ENCODE peak calls at places on chromosomes 6 and 20, in six cellular contexts. One of them, this sample, is unnamed.

GRCh38 chr6:7881765-7882500 is 28.7 kb downstream of the TXNDC5 start:
- DNase-seq in fibroblast of lung: no peak
- DNase-seq in mucosa of descending colon: no peak
- DNase-seq in CD4-positive, alpha-beta T cell: no peak
- DNase-seq in endothelial cell: no peak
- DNase-seq in RWPE1: peak; percentile 18
- DNase-seq in this sample: no peak

GRCh38 chr20:60200305-60200918 is 242.2 kb downstream of the CDH26 start:
- DNase-seq in RWPE1: no peak
- DNase-seq in endothelial cell: no peak
- DNase-seq in CD4-positive, alpha-beta T cell: no peak
- DNase-seq in fibroblast of lung: no peak
- DNase-seq in mucosa of descending colon: no peak
- DNase-seq in this sample: no peak

GRCh38 chr20:19004975-19005374 is 191.4 kb downstream of the SCP2D1 start:
- DNase-seq in RWPE1: no peak
- DNase-seq in mucosa of descending colon: no peak
- DNase-seq in CD4-positive, alpha-beta T cell: no peak
- DNase-seq in fibroblast of lung: no peak
- DNase-seq in endothelial cell: no peak
- DNase-seq in this sample: no peak

GRCh38 chr6:11039040-11039439 is 5.1 kb downstream of the ELOVL2 start:
- DNase-seq in fibroblast of lung: no peak
- DNase-seq in CD4-positive, alpha-beta T cell: no peak
- DNase-seq in RWPE1: no peak
- DNase-seq in endothelial cell: no peak
- DNase-seq in mucosa of descending colon: no peak
- DNase-seq in this sample: no peak

GRCh38 chr20:47243003-47243402 is 113.5 kb downstream of the ZMYND8 start:
- DNase-seq in mucosa of descending colon: no peak
- DNase-seq in fibroblast of lung: no peak
- DNase-seq in RWPE1: no peak
- DNase-seq in endothelial cell: no peak
- DNase-seq in CD4-positive, alpha-beta T cell: no peak
- DNase-seq in this sample: no peak

GRCh38 chr6:133512410-133513016 is 271.4 kb downstream of the EYA4 start:
- DNase-seq in CD4-positive, alpha-beta T cell: no peak
- DNase-seq in endothelial cell: peak; percentile 52
- DNase-seq in RWPE1: peak; percentile 38
- DNase-seq in fibroblast of lung: peak; percentile 73
- DNase-seq in mucosa of descending colon: peak; percentile 62
- DNase-seq in this sample: peak; percentile 51

GRCh38 chr6:14240411-14241166 is 123.0 kb downstream of the CD83 start:
- DNase-seq in endothelial cell: no peak
- DNase-seq in RWPE1: no peak
- DNase-seq in mucosa of descending colon: no peak
- DNase-seq in fibroblast of lung: no peak
- DNase-seq in CD4-positive, alpha-beta T cell: no peak
- DNase-seq in this sample: no peak

GRCh38 chr6:79864421-79864820 is 82.9 kb downstream of the ELOVL4 start:
- DNase-seq in fibroblast of lung: no peak
- DNase-seq in mucosa of descending colon: no peak
- DNase-seq in RWPE1: no peak
- DNase-seq in endothelial cell: no peak
- DNase-seq in CD4-positive, alpha-beta T cell: no peak
- DNase-seq in this sample: no peak

GRCh38 chr6:83488448-83488847 is 23.9 kb upstream of the PRSS35 start:
- DNase-seq in fibroblast of lung: no peak
- DNase-seq in mucosa of descending colon: no peak
- DNase-seq in CD4-positive, alpha-beta T cell: no peak
- DNase-seq in endothelial cell: no peak
- DNase-seq in RWPE1: no peak
- DNase-seq in this sample: no peak

GRCh38 chr6:165726290-165726875 is 63.3 kb upstream of the PDE10A start:
- DNase-seq in endothelial cell: no peak
- DNase-seq in fibroblast of lung: no peak
- DNase-seq in RWPE1: no peak
- DNase-seq in CD4-positive, alpha-beta T cell: no peak
- DNase-seq in mucosa of descending colon: no peak
- DNase-seq in this sample: no peak

GRCh38 chr20:63142933-63143332 is 73.0 kb downstream of the YTHDF1 start:
- DNase-seq in RWPE1: no peak
- DNase-seq in CD4-positive, alpha-beta T cell: no peak
- DNase-seq in fibroblast of lung: no peak
- DNase-seq in mucosa of descending colon: no peak
- DNase-seq in endothelial cell: no peak
- DNase-seq in this sample: no peak

GRCh38 chr6:141848029-141848890 is 284.5 kb upstream of the GJE1 start:
- DNase-seq in endothelial cell: no peak
- DNase-seq in mucosa of descending colon: peak; percentile 14
- DNase-seq in CD4-positive, alpha-beta T cell: no peak
- DNase-seq in RWPE1: no peak
- DNase-seq in fibroblast of lung: no peak
- DNase-seq in this sample: no peak

GRCh38 chr6:30770164-30770563 is 25.8 kb upstream of the IER3 start:
- DNase-seq in fibroblast of lung: peak; percentile 30
- DNase-seq in RWPE1: no peak
- DNase-seq in CD4-positive, alpha-beta T cell: no peak
- DNase-seq in endothelial cell: no peak
- DNase-seq in mucosa of descending colon: no peak
- DNase-seq in this sample: no peak

GRCh38 chr20:4894409-4894808 is 106.9 kb downstream of the SLC23A2 start:
- DNase-seq in mucosa of descending colon: no peak
- DNase-seq in RWPE1: no peak
- DNase-seq in fibroblast of lung: no peak
- DNase-seq in endothelial cell: no peak
- DNase-seq in CD4-positive, alpha-beta T cell: no peak
- DNase-seq in this sample: no peak

GRCh38 chr6:100719883-100720682 is 161.0 kb downstream of the ASCC3 start:
- DNase-seq in endothelial cell: no peak
- DNase-seq in fibroblast of lung: peak; percentile 56
- DNase-seq in RWPE1: peak; percentile 6
- DNase-seq in CD4-positive, alpha-beta T cell: no peak
- DNase-seq in mucosa of descending colon: no peak
- DNase-seq in this sample: no peak

GRCh38 chr6:46352541-46353267 is 138.5 kb downstream of the RCAN2 start:
- DNase-seq in CD4-positive, alpha-beta T cell: no peak
- DNase-seq in fibroblast of lung: no peak
- DNase-seq in mucosa of descending colon: no peak
- DNase-seq in endothelial cell: no peak
- DNase-seq in RWPE1: no peak
- DNase-seq in this sample: no peak

GRCh38 chr20:50322703-50323131 is 132.1 kb downstream of the CEBPB start:
- DNase-seq in RWPE1: no peak
- DNase-seq in endothelial cell: no peak
- DNase-seq in mucosa of descending colon: no peak
- DNase-seq in CD4-positive, alpha-beta T cell: no peak
- DNase-seq in fibroblast of lung: no peak
- DNase-seq in this sample: no peak

GRCh38 chr6:107129370-107129925 is 14.1 kb upstream of the BEND3 start:
- DNase-seq in fibroblast of lung: no peak
- DNase-seq in mucosa of descending colon: peak; percentile 40
- DNase-seq in CD4-positive, alpha-beta T cell: no peak
- DNase-seq in RWPE1: no peak
- DNase-seq in endothelial cell: no peak
- DNase-seq in this sample: no peak

GRCh38 chr6:53287336-53288225 is 61.2 kb downstream of the ELOVL5 start:
- DNase-seq in CD4-positive, alpha-beta T cell: no peak
- DNase-seq in endothelial cell: no peak
- DNase-seq in mucosa of descending colon: no peak
- DNase-seq in RWPE1: no peak
- DNase-seq in fibroblast of lung: no peak
- DNase-seq in this sample: no peak

GRCh38 chr6:148203281-148203925 is 139.2 kb upstream of the SASH1 start:
- DNase-seq in RWPE1: no peak
- DNase-seq in mucosa of descending colon: no peak
- DNase-seq in endothelial cell: no peak
- DNase-seq in fibroblast of lung: peak; percentile 83
- DNase-seq in CD4-positive, alpha-beta T cell: no peak
- DNase-seq in this sample: no peak

GRCh38 chr6:26388014-26388413 is 5.1 kb downstream of the BTN2A2 start:
- DNase-seq in RWPE1: no peak
- DNase-seq in endothelial cell: no peak
- DNase-seq in fibroblast of lung: no peak
- DNase-seq in CD4-positive, alpha-beta T cell: no peak
- DNase-seq in mucosa of descending colon: no peak
- DNase-seq in this sample: no peak

GRCh38 chr20:51541189-51542032 is 1.1 kb downstream of the NFATC2 start:
- DNase-seq in RWPE1: no peak
- DNase-seq in fibroblast of lung: peak; percentile 43
- DNase-seq in CD4-positive, alpha-beta T cell: peak; percentile 80
- DNase-seq in mucosa of descending colon: peak; percentile 72
- DNase-seq in endothelial cell: peak; percentile 50
- DNase-seq in this sample: no peak

GRCh38 chr20:46056027-46056833 is 27.2 kb downstream of the SLC12A5 start:
- DNase-seq in RWPE1: no peak
- DNase-seq in mucosa of descending colon: no peak
- DNase-seq in CD4-positive, alpha-beta T cell: no peak
- DNase-seq in fibroblast of lung: no peak
- DNase-seq in endothelial cell: no peak
- DNase-seq in this sample: no peak

GRCh38 chr20:3677733-3678132 is 4.1 kb downstream of the ADAM33 start:
- DNase-seq in fibroblast of lung: peak; percentile 53
- DNase-seq in CD4-positive, alpha-beta T cell: no peak
- DNase-seq in RWPE1: no peak
- DNase-seq in mucosa of descending colon: no peak
- DNase-seq in endothelial cell: no peak
- DNase-seq in this sample: no peak

GRCh38 chr6:137967689-137968467 is 100.8 kb downstream of the TNFAIP3 start:
- DNase-seq in endothelial cell: no peak
- DNase-seq in CD4-positive, alpha-beta T cell: no peak
- DNase-seq in mucosa of descending colon: no peak
- DNase-seq in fibroblast of lung: peak; percentile 46
- DNase-seq in RWPE1: no peak
- DNase-seq in this sample: no peak

GRCh38 chr6:30357678-30358339 is 12.9 kb downstream of the RPP21 start:
- DNase-seq in fibroblast of lung: peak; percentile 84
- DNase-seq in mucosa of descending colon: peak; percentile 54
- DNase-seq in endothelial cell: peak; percentile 67
- DNase-seq in RWPE1: peak; percentile 57
- DNase-seq in CD4-positive, alpha-beta T cell: peak; percentile 28
- DNase-seq in this sample: peak; percentile 51

GRCh38 chr6:73942581-73942980 is 246.6 kb downstream of the CD109 start:
- DNase-seq in RWPE1: no peak
- DNase-seq in CD4-positive, alpha-beta T cell: no peak
- DNase-seq in mucosa of descending colon: no peak
- DNase-seq in fibroblast of lung: peak; percentile 9
- DNase-seq in endothelial cell: no peak
- DNase-seq in this sample: no peak

GRCh38 chr20:20843982-20844381 is 131.5 kb upstream of the RALGAPA2 start:
- DNase-seq in CD4-positive, alpha-beta T cell: no peak
- DNase-seq in mucosa of descending colon: no peak
- DNase-seq in RWPE1: no peak
- DNase-seq in fibroblast of lung: no peak
- DNase-seq in endothelial cell: no peak
- DNase-seq in this sample: no peak

GRCh38 chr20:8305449-8305978 is 173.4 kb downstream of the PLCB1 start:
- DNase-seq in CD4-positive, alpha-beta T cell: peak; percentile 46
- DNase-seq in mucosa of descending colon: peak; percentile 77
- DNase-seq in endothelial cell: peak; percentile 49
- DNase-seq in fibroblast of lung: peak; percentile 43
- DNase-seq in RWPE1: peak; percentile 46
- DNase-seq in this sample: peak; percentile 9
- TF ChIP-seq CTCF in CD4-positive, alpha-beta T cell: peak; percentile 66
- TF ChIP-seq CTCF in mucosa of descending colon: peak; percentile 55
- TF ChIP-seq CTCF in endothelial cell: peak; percentile 80
- TF ChIP-seq CTCF in fibroblast of lung: peak; percentile 51
- TF ChIP-seq CTCF in RWPE1: peak; percentile 73
- TF ChIP-seq CTCF in this sample: peak; percentile 68

GRCh38 chr20:38059832-38060231 is 26.3 kb downstream of the RPRD1B start:
- DNase-seq in CD4-positive, alpha-beta T cell: no peak
- DNase-seq in endothelial cell: no peak
- DNase-seq in mucosa of descending colon: peak; percentile 67
- DNase-seq in fibroblast of lung: no peak
- DNase-seq in RWPE1: no peak
- DNase-seq in this sample: no peak
- TF ChIP-seq CTCF in CD4-positive, alpha-beta T cell: no peak
- TF ChIP-seq CTCF in endothelial cell: no peak
- TF ChIP-seq CTCF in mucosa of descending colon: no peak
- TF ChIP-seq CTCF in fibroblast of lung: no peak
- TF ChIP-seq CTCF in RWPE1: no peak
- TF ChIP-seq CTCF in this sample: no peak

DNA sequence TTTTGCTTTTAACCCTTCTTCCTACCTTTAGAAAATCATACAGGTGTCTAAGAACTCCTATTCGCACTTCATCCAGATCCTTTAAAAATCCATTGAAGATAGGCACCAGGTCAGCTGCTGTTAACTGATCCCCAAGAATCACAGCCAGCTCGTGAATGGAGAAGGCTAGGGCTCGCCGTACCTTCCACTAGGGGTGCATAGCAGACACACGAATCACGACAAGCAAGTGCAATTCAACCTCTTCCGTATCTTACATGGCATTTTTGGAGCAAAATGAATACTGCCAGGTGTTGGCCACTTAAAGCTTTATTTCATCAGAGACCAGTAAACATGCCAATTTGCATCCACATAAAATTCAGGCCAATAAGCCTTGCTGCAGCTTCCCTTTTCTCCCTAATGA is 10.8 kb upstream of the ANKRD60 start:
- DNase-seq in mucosa of descending colon: no peak
- DNase-seq in RWPE1: no peak
- DNase-seq in CD4-positive, alpha-beta T cell: no peak
- DNase-seq in fibroblast of lung: no peak
- DNase-seq in endothelial cell: no peak
- DNase-seq in this sample: no peak
- TF ChIP-seq CTCF in mucosa of descending colon: no peak
- TF ChIP-seq CTCF in RWPE1: no peak
- TF ChIP-seq CTCF in CD4-positive, alpha-beta T cell: no peak
- TF ChIP-seq CTCF in fibroblast of lung: no peak
- TF ChIP-seq CTCF in endothelial cell: no peak
- TF ChIP-seq CTCF in this sample: no peak

GRCh38 chr6:6758915-6759654 is 170.6 kb downstream of the LY86 start:
- DNase-seq in fibroblast of lung: peak; percentile 83
- DNase-seq in CD4-positive, alpha-beta T cell: no peak
- DNase-seq in mucosa of descending colon: peak; percentile 71
- DNase-seq in endothelial cell: peak; percentile 71
- DNase-seq in RWPE1: peak; percentile 21
- DNase-seq in this sample: peak; percentile 55
- TF ChIP-seq CTCF in fibroblast of lung: peak; percentile 67
- TF ChIP-seq CTCF in CD4-positive, alpha-beta T cell: peak; percentile 41
- TF ChIP-seq CTCF in mucosa of descending colon: no peak
- TF ChIP-seq CTCF in endothelial cell: peak; percentile 73
- TF ChIP-seq CTCF in RWPE1: peak; percentile 11
- TF ChIP-seq CTCF in this sample: peak; percentile 64

DNA sequence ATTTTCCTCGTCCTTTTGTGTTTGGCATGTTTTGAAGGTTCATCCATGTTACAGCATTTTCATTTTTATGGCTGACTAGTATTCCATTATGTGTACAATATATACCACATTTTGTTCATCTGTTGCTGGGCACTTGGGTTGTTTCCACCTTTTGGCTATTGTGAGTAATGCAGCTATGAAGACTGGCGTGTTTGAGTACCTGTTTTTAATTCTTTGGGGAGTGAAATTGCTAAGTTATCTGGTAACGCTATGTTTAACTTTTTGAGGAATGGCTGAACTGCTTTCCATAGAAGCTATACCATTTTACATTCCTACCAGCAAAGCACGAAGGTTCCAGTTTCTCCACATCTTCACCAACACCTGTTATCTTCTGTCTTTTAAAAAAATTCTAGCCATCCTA is 37.0 kb upstream of the MYL9 start:
- DNase-seq in endothelial cell: no peak
- DNase-seq in RWPE1: no peak
- DNase-seq in mucosa of descending colon: no peak
- DNase-seq in CD4-positive, alpha-beta T cell: no peak
- DNase-seq in fibroblast of lung: no peak
- DNase-seq in this sample: no peak
- TF ChIP-seq CTCF in endothelial cell: no peak
- TF ChIP-seq CTCF in RWPE1: no peak
- TF ChIP-seq CTCF in mucosa of descending colon: no peak
- TF ChIP-seq CTCF in CD4-positive, alpha-beta T cell: no peak
- TF ChIP-seq CTCF in fibroblast of lung: no peak
- TF ChIP-seq CTCF in this sample: peak; percentile 30

GRCh38 chr6:22766979-22767378 is 197.6 kb downstream of the HDGFL1 start:
- DNase-seq in fibroblast of lung: no peak
- DNase-seq in mucosa of descending colon: no peak
- DNase-seq in endothelial cell: no peak
- DNase-seq in CD4-positive, alpha-beta T cell: no peak
- DNase-seq in RWPE1: no peak
- DNase-seq in this sample: no peak
- TF ChIP-seq CTCF in fibroblast of lung: no peak
- TF ChIP-seq CTCF in mucosa of descending colon: no peak
- TF ChIP-seq CTCF in endothelial cell: no peak
- TF ChIP-seq CTCF in CD4-positive, alpha-beta T cell: no peak
- TF ChIP-seq CTCF in RWPE1: no peak
- TF ChIP-seq CTCF in this sample: peak; percentile 14